ENCODE peak calls at places on chromosomes 11 and 22, in six cellular contexts. Y is fibroblast of lung, O is thoracic aorta, A is pancreas, W is lung, E is endodermal cell. U is an unnamed sample. For H3K4me1, the result is how much of the 10 kb centered on the place peaks cover.

GRCh38 chr11:27085605-27086004 is 45.0 kb downstream of the BBOX1 start:
- DNase-seq in Y (no peak), O (no peak), A (no peak), W (no peak), E (no peak), U (no peak)

GRCh38 chr11:17813391-17814059 is 78.9 kb downstream of the KCNC1 start:
- DNase-seq in Y (no peak), O (no peak), A (no peak), W (no peak), E (no peak), U (no peak)

GRCh38 chr22:44668190-44668885 is 33.7 kb upstream of the PRR5 start:
- DNase-seq in Y (no peak), O (no peak), A (no peak), W (no peak), E (peak), U (peak)

GRCh38 chr11:32267679-32268187 is 167.6 kb downstream of the WT1 start:
- DNase-seq in Y (no peak), O (no peak), A (no peak), W (no peak), E (no peak), U (no peak)

GRCh38 chr11:13140028-13140870 is 131.1 kb downstream of the RASSF10 start:
- DNase-seq in Y (no peak), O (no peak), A (peak), W (peak), E (no peak), U (no peak)

GRCh38 chr22:40300884-40301672 is 45.2 kb upstream of the ADSL start:
- DNase-seq in Y (no peak), O (no peak), A (no peak), W (no peak), E (no peak), U (no peak)

GRCh38 chr22:31344369-31345330 is 1.5 kb downstream of the PATZ1 start:
- DNase-seq in Y (peak), O (no peak), A (peak), W (peak), E (no peak), U (peak)

GRCh38 chr11:451738-452137 is 1.7 kb downstream of the PTDSS2 start:
- DNase-seq in Y (no peak), O (no peak), A (peak), W (no peak), E (no peak), U (no peak)

GRCh38 chr22:48227341-48228018 is 1465.0 kb downstream of the TBC1D22A start:
- DNase-seq in Y (no peak), O (no peak), A (no peak), W (peak), E (no peak), U (no peak)

DNA sequence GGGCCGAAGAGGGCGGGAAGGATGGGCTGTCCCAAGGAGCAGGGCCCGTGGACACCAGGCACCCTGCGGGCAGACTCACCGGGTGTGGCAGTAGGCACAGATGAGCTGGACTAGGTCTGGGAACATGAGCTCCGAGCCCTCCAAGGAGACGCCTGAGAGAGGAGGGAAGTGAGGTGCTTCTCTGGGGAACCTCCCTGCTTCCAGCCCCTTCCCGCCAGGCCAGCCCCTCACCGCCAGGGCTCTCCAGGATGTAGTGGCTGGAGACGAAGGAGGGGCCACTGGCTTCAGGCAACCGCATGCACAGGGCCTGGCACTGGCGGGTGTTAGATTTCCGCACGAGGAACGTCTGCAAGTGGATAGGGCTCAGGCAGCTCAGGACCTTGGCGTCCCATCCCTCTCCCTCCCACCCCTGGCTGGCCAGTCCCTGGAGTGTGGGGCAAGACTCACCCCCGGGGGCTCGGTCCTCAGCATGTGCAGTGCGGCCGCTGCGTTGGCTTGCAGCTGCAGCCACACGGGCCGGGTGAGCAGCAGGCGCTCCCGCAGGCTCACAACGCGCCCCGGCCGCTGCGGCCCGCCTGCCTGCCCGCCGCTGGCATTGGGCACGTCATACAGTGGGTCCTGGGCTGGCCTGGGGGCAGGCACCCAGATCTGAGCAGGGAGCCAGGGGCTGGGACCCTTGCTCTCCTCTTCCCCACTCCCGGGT is 552 bp downstream of the RIN1 start:
- DNase-seq in Y (peak), O (no peak), A (peak), W (no peak), E (peak), U (peak)
- H3K27ac ChIP-seq in Y (peak), O (peak), A (peak), W (peak), E (no peak), U (peak)

DNA sequence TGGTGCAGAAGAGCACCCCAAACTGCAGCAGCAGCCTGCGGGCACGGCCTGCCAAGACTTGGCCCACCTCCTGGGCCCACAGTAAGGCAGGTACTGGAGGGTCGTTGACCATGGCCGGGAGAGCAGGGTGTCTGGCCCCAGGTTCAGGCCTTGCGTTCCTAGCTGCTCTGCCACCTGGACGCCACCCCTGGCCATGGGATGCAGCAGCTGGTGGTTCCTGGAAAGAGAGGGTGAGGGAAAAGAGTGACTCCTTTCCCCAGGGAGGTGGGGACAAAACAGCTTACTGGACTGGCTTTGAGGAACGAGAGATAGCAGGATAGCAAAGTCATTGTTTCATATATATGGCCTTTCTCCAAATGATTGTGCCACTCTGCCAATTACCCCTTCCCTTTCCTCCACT is 1.8 kb downstream of the BSCL2 start:
- DNase-seq in Y (no peak), O (no peak), A (peak), W (no peak), E (peak), U (no peak)
- TF ChIP-seq CTCF in Y (no peak), O (no peak), A (no peak), W (no peak), E (peak), U (no peak)

DNA sequence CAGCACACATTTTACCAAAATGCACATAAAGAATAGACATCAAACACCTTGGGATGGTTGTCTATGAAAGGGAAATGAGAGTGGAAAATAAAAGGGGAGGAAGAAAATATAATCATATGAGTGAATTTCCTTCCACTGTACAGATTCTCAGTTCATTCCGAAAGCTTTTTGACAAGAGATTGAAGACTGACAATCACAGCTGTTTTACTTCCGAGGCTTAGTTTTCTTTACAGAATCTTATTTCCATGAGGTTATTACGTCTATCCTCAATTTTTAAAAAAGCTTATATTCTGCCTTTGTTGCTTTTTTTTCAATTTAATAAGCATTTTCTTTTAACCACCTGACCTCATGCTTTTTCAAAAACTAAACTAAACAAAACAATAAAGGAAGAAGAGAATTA is 12.8 kb upstream of the NNMT start:
- DNase-seq in Y (no peak), O (no peak), A (no peak), W (no peak), E (no peak), U (no peak)
- H3K4me1 ChIP-seq in Y (under half), O (under half), A (under half), W (under half), E (under half), U (under half)

GRCh38 chr11:128929468-128929867 is 13.2 kb downstream of the TP53AIP1 start:
- DNase-seq in Y (no peak), O (no peak), A (no peak), W (no peak), E (peak), U (no peak)

GRCh38 chr11:128933481-128934178 is 9.0 kb downstream of the TP53AIP1 start:
- DNase-seq in Y (no peak), O (no peak), A (no peak), W (no peak), E (no peak), U (no peak)

GRCh38 chr11:128931661-128932060 is 11.0 kb downstream of the TP53AIP1 start:
- DNase-seq in Y (no peak), O (no peak), A (no peak), W (no peak), E (no peak), U (no peak)

GRCh38 chr11:128929991-128930390 is 12.7 kb downstream of the TP53AIP1 start:
- DNase-seq in Y (no peak), O (no peak), A (no peak), W (no peak), E (no peak), U (no peak)

GRCh38 chr11:128931066-128931465 is 11.6 kb downstream of the TP53AIP1 start:
- DNase-seq in Y (no peak), O (no peak), A (no peak), W (no peak), E (no peak), U (no peak)
- H3K27ac ChIP-seq in Y (no peak), O (no peak), A (no peak), W (no peak), E (no peak), U (no peak)

GRCh38 chr22:43159484-43160178 is 8.3 kb downstream of the TSPO start:
- DNase-seq in Y (no peak), O (no peak), A (peak), W (no peak), E (peak), U (no peak)
- TF ChIP-seq CTCF in Y (peak), O (no peak), A (peak), W (no peak), E (peak), U (no peak)

DNA sequence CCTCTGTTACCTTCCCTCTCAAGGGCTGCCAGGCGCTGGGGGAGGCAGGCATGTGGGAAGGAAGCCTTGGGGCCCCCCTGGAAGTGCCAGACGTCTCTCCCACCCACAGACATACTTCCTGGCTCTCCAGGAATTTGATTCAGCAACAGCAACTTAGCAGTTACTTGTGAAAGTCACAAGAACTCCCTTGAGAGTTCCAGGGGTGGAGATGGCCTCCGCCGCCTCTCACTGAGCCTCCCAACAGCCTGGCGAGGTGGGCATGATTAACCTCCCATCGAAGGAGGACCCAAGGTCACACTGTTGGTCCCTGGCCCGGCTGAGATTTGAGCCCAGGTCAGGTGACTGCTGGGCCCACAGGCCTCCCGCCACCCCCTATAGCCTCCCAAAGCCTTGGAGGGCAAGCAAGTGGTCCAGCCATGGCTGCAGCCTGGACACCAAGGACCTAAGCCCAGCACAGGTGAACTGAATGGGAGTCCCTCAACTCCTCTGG is 14.0 kb upstream of the TSKU start:
- DNase-seq in Y (peak), O (no peak), A (no peak), W (no peak), E (peak), U (no peak)
- H3K4me1 ChIP-seq in Y (under half), O (half or more), A (under half), W (under half), E (under half), U (under half)

GRCh38 chr22:41482319-41482935 is 13.5 kb downstream of the ACO2 start:
- DNase-seq in Y (peak), O (no peak), A (no peak), W (no peak), E (no peak), U (no peak)
- H3K27ac ChIP-seq in Y (peak), O (peak), A (peak), W (peak), E (no peak), U (peak)